ENCODE peak calls at places on chromosomes 13 and 19, in seven cellular contexts. U is GM12878, S is HCT116, E is H1, D is HepG2, K is SK-N-SH, F is K562. Q is an unnamed sample.

GRCh38 chr13:31719214-31719613 is 20.1 kb upstream of the RXFP2 start:
- DNase-seq in F (no peak), D (no peak), S (no peak), K (no peak), E (no peak), U (no peak), Q (no peak)

GRCh38 chr13:52929826-52930225 is 81.4 kb upstream of the PCDH8 start:
- DNase-seq in K (no peak), E (no peak), D (no peak), U (no peak), S (no peak), F (no peak), Q (no peak)

GRCh38 chr19:44816301-44816700 is 7.4 kb downstream of the BCAM start:
- DNase-seq in D (no peak), K (peak; percentile 16), F (no peak), E (no peak), U (no peak), S (no peak), Q (no peak)

GRCh38 chr13:28714651-28715050 is 4.1 kb downstream of the SLC46A3 start:
- DNase-seq in F (no peak), U (no peak), S (no peak), D (no peak), K (no peak), E (no peak), Q (no peak)

GRCh38 chr19:31274266-31274963 is 74.8 kb downstream of the TSHZ3 start:
- DNase-seq in D (no peak), F (no peak), S (no peak), K (no peak), E (no peak), U (no peak), Q (no peak)

GRCh38 chr13:40172149-40172591 is 494.3 kb downstream of the FOXO1 start:
- DNase-seq in D (no peak), U (no peak), F (no peak), S (no peak), E (peak; percentile 73), K (no peak), Q (no peak)

GRCh38 chr19:58519355-58520256 is at the start of gene ZBTB45:
- DNase-seq in K (peak; percentile 93), D (peak; percentile 90), F (peak; percentile 92), E (peak; percentile 96), S (peak; percentile 94), U (peak; percentile 92), Q (peak; percentile 95)

GRCh38 chr13:94716016-94716415 is 3.7 kb upstream of the SOX21 start:
- DNase-seq in F (no peak), D (no peak), K (no peak), E (no peak), U (no peak), S (no peak), Q (no peak)

GRCh38 chr13:99154064-99154463 is 46.6 kb upstream of the UBAC2 start:
- DNase-seq in D (no peak), S (no peak), F (no peak), K (no peak), E (no peak), U (no peak), Q (no peak)

GRCh38 chr13:83153833-83154232 is 728.4 kb downstream of the SLITRK1 start:
- DNase-seq in S (no peak), D (no peak), E (no peak), F (no peak), U (no peak), K (no peak), Q (peak; percentile 23)

GRCh38 chr13:110869231-110869804 is 45.6 kb downstream of the ANKRD10 start:
- DNase-seq in D (no peak), S (no peak), E (no peak), F (peak; percentile 29), K (no peak), U (no peak), Q (no peak)

GRCh38 chr13:76879211-76879875 is 6.9 kb downstream of the KCTD12 start:
- DNase-seq in D (no peak), U (peak; percentile 47), E (no peak), F (no peak), S (no peak), K (peak; percentile 34), Q (no peak)

GRCh38 chr19:10086032-10086903 is at the start of gene SHFL:
- DNase-seq in D (peak; percentile 40), S (no peak), U (no peak), K (peak; percentile 95), F (peak; percentile 94), E (peak; percentile 87), Q (peak; percentile 47)

GRCh38 chr13:20121154-20121515 is 39.7 kb downstream of the GJA3 start:
- DNase-seq in U (no peak), F (no peak), S (no peak), D (peak; percentile 30), K (no peak), E (no peak), Q (no peak)

GRCh38 chr19:47369923-47370625 is 21.0 kb downstream of the DHX34 start:
- DNase-seq in U (no peak), K (no peak), D (no peak), E (no peak), F (no peak), S (no peak), Q (no peak)

GRCh38 chr19:43465468-43466120 is at the start of gene LYPD3:
- DNase-seq in F (peak; percentile 38), S (peak; percentile 71), U (no peak), D (no peak), K (no peak), E (peak; percentile 71), Q (peak; percentile 74)

GRCh38 chr13:24128112-24128511 is 32.4 kb upstream of the SPATA13 start:
- DNase-seq in D (no peak), S (no peak), U (no peak), F (no peak), K (no peak), E (no peak), Q (no peak)

GRCh38 chr19:38714354-38714778 is 29.9 kb downstream of the CAPN12 start:
- DNase-seq in S (no peak), K (no peak), E (no peak), F (no peak), D (no peak), U (no peak), Q (no peak)

GRCh38 chr19:43784251-43784980 is 3.6 kb upstream of the KCNN4 start:
- DNase-seq in E (no peak), K (no peak), U (no peak), S (peak; percentile 77), F (peak; percentile 77), D (no peak), Q (no peak)

GRCh38 chr19:27793128-27793643 is 1419.8 kb downstream of the UQCRFS1 start:
- DNase-seq in U (peak; percentile 61), K (peak; percentile 65), F (peak; percentile 78), E (peak; percentile 83), D (peak; percentile 87), S (peak; percentile 90), Q (peak; percentile 26)

DNA sequence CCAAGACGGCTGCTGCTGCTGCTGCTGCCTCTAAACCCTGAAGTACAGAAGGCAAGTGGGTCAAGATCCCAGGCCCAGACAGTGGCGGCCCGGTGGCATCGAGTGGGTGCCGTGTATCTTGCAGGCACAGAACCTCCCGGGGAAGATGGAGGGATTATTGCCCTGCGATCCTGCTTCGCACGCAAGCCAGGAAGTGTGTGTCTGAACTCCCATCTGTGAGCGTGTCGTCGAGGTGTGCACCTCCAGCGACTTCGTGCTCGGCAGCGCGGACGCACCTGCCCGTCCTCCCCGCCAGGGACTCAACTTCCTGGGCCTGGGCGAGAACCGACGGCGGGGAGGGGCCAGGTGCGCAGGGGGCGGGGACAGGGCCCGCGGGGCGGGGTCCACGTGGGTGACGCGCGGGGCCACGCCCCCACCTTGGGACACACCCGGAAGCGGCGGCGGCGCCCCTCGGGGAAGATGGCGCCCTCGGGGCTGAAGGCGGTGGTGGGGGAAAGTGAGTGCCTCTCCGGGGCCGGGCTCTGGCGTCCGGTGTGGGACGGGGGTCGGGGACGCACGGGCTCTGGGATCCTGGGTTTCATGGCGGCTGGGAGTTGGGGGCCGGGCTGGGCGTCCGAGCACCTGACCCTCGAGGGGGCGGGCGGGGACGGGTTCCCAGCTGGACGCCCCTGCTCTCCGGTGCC is at the start of gene STXBP2:
- DNase-seq in K (peak; percentile 73), F (peak; percentile 95), U (peak; percentile 35), S (peak; percentile 76), D (peak; percentile 61), E (peak; percentile 97), Q (peak; percentile 89)
- TF ChIP-seq JUND in K (no peak), F (no peak), U (no peak), S (no peak), D (no peak), E (no peak), Q (no peak)

GRCh38 chr19:48678201-48678600 is 5.4 kb upstream of the NTN5 start:
- DNase-seq in E (no peak), U (no peak), F (peak; percentile 80), K (no peak), D (no peak), S (no peak), Q (no peak)
- TF ChIP-seq JUND in E (no peak), U (no peak), F (no peak), K (no peak), D (no peak), S (no peak), Q (no peak)

GRCh38 chr13:51679616-51680015 is 95.4 kb downstream of the WDFY2 start:
- DNase-seq in E (no peak), U (no peak), K (no peak), D (no peak), S (no peak), F (no peak), Q (no peak)

GRCh38 chr13:51684076-51684475 is 99.8 kb downstream of the WDFY2 start:
- DNase-seq in F (no peak), K (no peak), U (no peak), S (no peak), E (no peak), D (no peak), Q (no peak)

GRCh38 chr13:51683537-51684050 is 99.3 kb downstream of the WDFY2 start:
- DNase-seq in F (no peak), E (no peak), K (no peak), D (no peak), U (no peak), S (no peak), Q (no peak)

GRCh38 chr13:51682691-51683090 is 98.4 kb downstream of the WDFY2 start:
- DNase-seq in U (no peak), D (no peak), S (no peak), K (no peak), F (no peak), E (no peak), Q (no peak)

GRCh38 chr13:51681037-51681678 is 96.9 kb downstream of the WDFY2 start:
- DNase-seq in E (no peak), D (no peak), F (no peak), U (no peak), S (no peak), K (no peak), Q (no peak)
- TF ChIP-seq JUND in E (no peak), D (no peak), F (no peak), U (no peak), S (no peak), K (peak; percentile 67), Q (no peak)

GRCh38 chr19:41810301-41810700 is 13.9 kb downstream of the CEACAM3 start:
- DNase-seq in E (no peak), U (no peak), D (no peak), F (no peak), S (no peak), K (no peak), Q (no peak)
- TF ChIP-seq JUND in E (no peak), U (no peak), D (no peak), F (no peak), S (no peak), K (no peak), Q (no peak)

Q was measured in T47D.